ENCODE peak calls at places on chromosomes 3 and 15, in four cellular contexts. J is bronchial epithelial cell, Z is astrocyte of the cerebellum, B is AG04450. A is an unnamed sample.

GRCh38 chr3:52051444-52051843 is 4.9 kb downstream of the DUSP7 start:
- DNase-seq in B (no peak), Z (no peak), J (no peak), A (no peak)

GRCh38 chr3:54047568-54047967 is 74.8 kb upstream of the CACNA2D3 start:
- DNase-seq in B (no peak), Z (no peak), J (peak; percentile 59), A (no peak)

GRCh38 chr15:65956307-65956706 is 87.0 kb downstream of the RAB11A start:
- DNase-seq in B (no peak), Z (no peak), J (no peak), A (no peak)

GRCh38 chr3:149277338-149277813 is 55.7 kb upstream of the CP start:
- DNase-seq in J (peak; percentile 92), B (peak; percentile 18), Z (peak; percentile 31), A (no peak)

GRCh38 chr3:122921791-122922651 is 105.5 kb downstream of the SEMA5B start:
- DNase-seq in Z (no peak), J (no peak), B (no peak), A (no peak)

GRCh38 chr15:45093622-45094357 is 20.2 kb downstream of the DUOX2 start:
- DNase-seq in Z (no peak), B (no peak), J (no peak), A (no peak)

GRCh38 chr3:124246949-124247348 is 255.0 kb upstream of the ROPN1 start:
- DNase-seq in B (no peak), J (peak; percentile 44), Z (no peak), A (no peak)

GRCh38 chr3:145531548-145531947 is 629.4 kb downstream of the PLOD2 start:
- DNase-seq in Z (no peak), J (no peak), B (no peak), A (no peak)

GRCh38 chr3:30609930-30610701 is 3.7 kb downstream of the TGFBR2 start:
- DNase-seq in Z (no peak), J (peak; percentile 31), B (no peak), A (no peak)

GRCh38 chr3:40846466-40846865 is 321.7 kb downstream of the ZNF621 start:
- DNase-seq in Z (no peak), J (no peak), B (no peak), A (no peak)

GRCh38 chr3:56801597-56802410 is at the start of gene ARHGEF3:
- DNase-seq in B (no peak), J (peak; percentile 69), Z (no peak), A (no peak)

GRCh38 chr3:48569808-48570450 is 6.3 kb upstream of the UCN2 start:
- DNase-seq in Z (no peak), J (no peak), B (no peak), A (no peak)

GRCh38 chr15:67064607-67065530 is 533 bp upstream of the SMAD3 start:
- DNase-seq in J (no peak), B (no peak), Z (no peak), A (no peak)

GRCh38 chr3:94063497-94064119 is 747 bp downstream of the NSUN3 start:
- DNase-seq in Z (no peak), B (no peak), J (no peak), A (no peak)

GRCh38 chr3:35777065-35777464 is 137.7 kb downstream of the ARPP21 start:
- DNase-seq in B (no peak), Z (no peak), J (no peak), A (no peak)

GRCh38 chr3:68070186-68070585 is 415.8 kb upstream of the SUCLG2 start:
- DNase-seq in J (no peak), Z (no peak), B (no peak), A (no peak)

GRCh38 chr3:127551178-127551577 is 39.4 kb downstream of the TPRA1 start:
- DNase-seq in Z (no peak), B (no peak), J (no peak), A (no peak)

GRCh38 chr15:74776851-74777768 is 4.8 kb upstream of the CSK start:
- DNase-seq in Z (no peak), J (no peak), B (no peak), A (no peak)

GRCh38 chr3:52524752-52525661 is 8.7 kb downstream of the NT5DC2 start:
- DNase-seq in Z (no peak), J (peak; percentile 68), B (no peak), A (no peak)

GRCh38 chr15:51493892-51494291 is 128.7 kb downstream of the DMXL2 start:
- DNase-seq in Z (no peak), J (peak; percentile 38), B (peak; percentile 30), A (no peak)

GRCh38 chr3:108130705-108131104 is 39.9 kb upstream of the CD47 start:
- DNase-seq in Z (no peak), B (no peak), J (peak; percentile 93), A (no peak)

GRCh38 chr3:124859025-124859424 is 28.1 kb downstream of the ITGB5 start:
- DNase-seq in B (peak; percentile 81), J (peak; percentile 43), Z (peak; percentile 44), A (no peak)

GRCh38 chr3:110623571-110623970 is 448.0 kb upstream of the NECTIN3 start:
- DNase-seq in B (no peak), J (no peak), Z (no peak), A (no peak)

GRCh38 chr3:32176989-32177701 is 61.3 kb upstream of the CMTM8 start:
- DNase-seq in Z (peak; percentile 28), J (peak; percentile 78), B (no peak), A (peak; percentile 3)

DNA sequence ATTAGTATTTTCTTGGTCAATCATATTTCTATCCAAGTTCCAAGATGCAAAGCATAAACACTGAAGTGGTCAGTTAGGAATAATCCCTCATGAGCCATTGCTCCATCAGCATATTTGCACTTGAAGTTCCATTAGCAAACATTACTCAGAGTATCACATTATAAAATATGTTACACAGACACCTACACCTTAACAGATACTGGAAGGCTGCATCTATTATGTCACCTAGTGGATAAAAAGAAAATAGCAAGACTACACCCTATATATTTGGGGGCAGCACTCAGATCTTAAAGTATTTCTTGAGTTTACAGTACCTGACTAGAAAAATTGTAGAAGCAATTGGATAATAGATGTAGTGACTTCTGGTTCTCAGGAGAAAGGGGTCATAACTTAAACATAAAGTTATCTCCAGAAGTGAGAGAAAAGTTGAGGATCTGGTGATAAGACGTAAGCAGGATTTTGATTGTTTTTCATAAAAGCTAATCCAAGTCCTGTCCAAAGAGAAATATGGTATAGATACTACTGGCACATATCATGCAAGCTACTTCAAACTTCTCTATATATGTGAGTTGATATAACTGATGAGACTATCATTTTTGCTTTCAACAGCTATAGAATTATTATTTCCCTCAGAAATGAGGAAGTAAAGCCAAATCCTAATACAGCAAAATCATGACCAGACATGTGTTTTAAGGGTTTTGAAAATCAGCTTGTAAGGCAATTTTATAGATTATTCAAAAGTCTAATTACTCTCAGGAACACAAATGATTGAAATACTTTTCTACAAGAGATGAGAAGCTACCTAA is 422.2 kb downstream of the GBE1 start:
- DNase-seq in B (no peak), Z (no peak), J (peak; percentile 81), A (no peak)
- TF ChIP-seq CTCF in B (peak; percentile 54), Z (peak; percentile 48), J (peak; percentile 26), A (peak; percentile 47)

GRCh38 chr15:57528940-57529565 is 62.7 kb upstream of the MYZAP start:
- DNase-seq in B (no peak), J (no peak), Z (no peak), A (no peak)
- TF ChIP-seq CTCF in B (no peak), J (no peak), Z (no peak), A (no peak)

GRCh38 chr3:175940243-175940642 is 1081.1 kb downstream of the NAALADL2 start:
- DNase-seq in J (peak; percentile 1), Z (no peak), B (no peak), A (no peak)

GRCh38 chr3:175940881-175941280 is 1081.7 kb downstream of the NAALADL2 start:
- DNase-seq in B (no peak), Z (no peak), J (peak; percentile 17), A (no peak)

DNA sequence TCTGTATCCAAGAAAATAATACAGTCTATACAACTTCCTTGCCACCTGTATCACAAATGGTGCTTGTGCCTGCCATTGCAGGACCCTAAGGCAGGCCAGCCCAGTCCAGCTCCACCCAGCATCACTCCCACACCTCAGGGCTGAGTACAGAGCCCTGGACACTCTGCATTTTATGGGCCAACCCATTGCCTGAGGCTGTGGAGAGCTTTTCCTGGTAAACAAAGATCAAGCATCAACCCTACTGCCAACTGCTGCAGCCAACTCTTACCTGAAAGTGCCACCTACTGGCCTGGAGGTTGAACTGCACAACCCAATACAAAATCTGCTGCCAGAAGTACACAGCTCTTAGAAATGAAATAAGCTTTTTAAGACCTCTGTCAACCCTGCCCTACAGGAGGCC is 1082.2 kb downstream of the NAALADL2 start:
- DNase-seq in J (peak; percentile 13), Z (no peak), B (no peak), A (no peak)
- TF ChIP-seq CTCF in J (peak; percentile 47), Z (peak; percentile 30), B (peak; percentile 26), A (peak; percentile 27)

GRCh38 chr3:168088106-168088722 is 7.5 kb downstream of the GOLIM4 start:
- DNase-seq in B (no peak), J (no peak), Z (no peak), A (no peak)
- TF ChIP-seq CTCF in B (peak; percentile 35), J (peak; percentile 34), Z (peak; percentile 13), A (no peak)

GRCh38 chr3:178436773-178437172 is 99.5 kb upstream of the KCNMB2 start:
- DNase-seq in B (no peak), Z (peak; percentile 46), J (peak; percentile 46), A (no peak)
- TF ChIP-seq CTCF in B (peak; percentile 67), Z (peak; percentile 42), J (peak; percentile 33), A (peak; percentile 60)

DNA sequence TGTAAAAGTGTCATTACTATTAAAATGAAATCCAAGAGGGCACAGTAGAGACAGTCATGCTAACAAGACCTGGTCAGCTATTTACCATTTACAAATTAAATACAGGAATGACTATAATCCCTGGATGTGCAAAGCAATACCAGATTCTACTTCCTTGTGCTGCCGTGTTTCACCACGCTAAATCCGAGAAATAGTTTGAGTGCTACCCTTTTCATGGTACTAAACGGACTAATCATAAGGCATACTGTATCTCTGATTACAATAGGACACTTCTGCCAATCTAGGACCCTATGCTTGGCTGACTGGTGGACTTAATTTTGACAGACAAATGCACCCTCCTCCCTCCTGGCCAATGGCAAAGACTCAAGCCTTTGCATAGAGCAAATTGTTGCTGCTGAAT is 63.0 kb upstream of the NR2F2 start:
- DNase-seq in Z (no peak), J (no peak), B (no peak), A (no peak)
- TF ChIP-seq CTCF in Z (no peak), J (no peak), B (no peak), A (no peak)

A was measured in AG09319.